ENCODE peak calls at places on chromosomes 3 and 15, in seven cellular contexts. R is SK-N-SH, D is GM12892, X is K562, N is H1, S is GM12878, W is HepG2. E is an unnamed sample.

GRCh38 chr3:14801031-14801430 is 17.7 kb upstream of the FGD5 start:
- DNase-seq in R (no peak), D (no peak), X (no peak), N (no peak), S (no peak), W (no peak), E (no peak)

GRCh38 chr3:179068779-179069530 is 2.7 kb downstream of the ZMAT3 start:
- DNase-seq in R (peak), D (no peak), X (peak), N (no peak), S (no peak), W (no peak), E (no peak)

GRCh38 chr3:141231923-141232861 is 567 bp downstream of the PXYLP1 start:
- DNase-seq in R (peak), D (peak), X (peak), N (peak), S (no peak), W (no peak), E (no peak)

GRCh38 chr3:190528721-190529120 is 14.8 kb downstream of the IL1RAP start:
- DNase-seq in R (no peak), D (no peak), X (no peak), N (no peak), S (no peak), W (no peak), E (no peak)

GRCh38 chr15:31347067-31347975 is 20.7 kb downstream of the KLF13 start:
- DNase-seq in R (no peak), D (no peak), X (no peak), N (no peak), S (no peak), W (no peak), E (no peak)

GRCh38 chr3:14278265-14278798 is 99.7 kb downstream of the LSM3 start:
- DNase-seq in R (no peak), D (no peak), X (no peak), N (no peak), S (no peak), W (no peak), E (no peak)

GRCh38 chr15:57562220-57562769 is 29.4 kb upstream of the MYZAP start:
- DNase-seq in R (peak), D (no peak), X (no peak), N (no peak), S (no peak), W (no peak), E (no peak)

GRCh38 chr3:16813336-16813735 is 71.4 kb upstream of the PLCL2 start:
- DNase-seq in R (no peak), D (no peak), X (no peak), N (no peak), S (no peak), W (no peak), E (no peak)

GRCh38 chr3:50221051-50221412 is 15.0 kb upstream of the GNAI2 start:
- DNase-seq in R (no peak), D (no peak), X (no peak), N (no peak), S (no peak), W (no peak), E (no peak)

GRCh38 chr15:75597667-75598341 is 18.7 kb upstream of the PTPN9 start:
- DNase-seq in R (no peak), D (no peak), X (peak), N (no peak), S (no peak), W (no peak), E (no peak)

GRCh38 chr3:177640319-177640997 is 443.2 kb upstream of the TBL1XR1 start:
- DNase-seq in R (no peak), D (no peak), X (no peak), N (no peak), S (no peak), W (no peak), E (no peak)

GRCh38 chr3:124937049-124937448 is 2.5 kb upstream of the MUC13 start:
- DNase-seq in R (no peak), D (no peak), X (no peak), N (no peak), S (no peak), W (no peak), E (no peak)

DNA sequence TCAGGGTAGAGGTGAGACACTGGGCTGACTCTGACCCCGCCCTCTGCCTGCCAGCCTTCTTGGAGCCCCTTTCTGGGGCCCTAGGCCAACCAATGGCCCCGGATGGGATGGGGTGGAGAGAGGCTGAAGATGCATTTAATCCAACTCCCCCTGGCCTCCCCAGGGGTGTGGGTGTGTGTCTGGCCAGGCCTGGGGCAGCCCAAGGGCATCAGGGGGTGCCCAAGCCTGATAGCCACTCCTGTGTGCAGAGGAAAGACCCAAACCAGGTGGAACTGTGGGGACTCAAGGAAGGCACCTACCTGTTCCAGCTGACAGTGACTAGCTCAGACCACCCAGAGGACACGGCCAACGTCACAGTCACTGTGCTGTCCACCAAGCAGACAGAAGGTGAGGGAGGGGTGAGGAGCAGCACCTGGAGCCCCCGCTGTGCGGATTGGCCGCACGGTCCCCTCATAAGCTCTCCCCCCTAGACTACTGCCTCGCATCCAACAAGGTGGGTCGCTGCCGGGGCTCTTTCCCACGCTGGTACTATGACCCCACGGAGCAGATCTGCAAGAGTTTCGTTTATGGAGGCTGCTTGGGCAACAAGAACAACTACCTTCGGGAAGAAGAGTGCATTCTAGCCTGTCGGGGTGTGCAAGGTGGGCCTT is 9.5 kb downstream of the SPINT1 start:
- DNase-seq in R (no peak), D (no peak), X (no peak), N (no peak), S (no peak), W (no peak), E (no peak)
- TF ChIP-seq TAF1 in R (no peak), D (no peak), X (no peak), N (no peak), S (no peak), W (no peak), E (no peak)

GRCh38 chr15:101456079-101456791 is 33.3 kb downstream of the PCSK6 start:
- DNase-seq in R (no peak), D (no peak), X (peak), N (no peak), S (no peak), W (no peak), E (no peak)

GRCh38 chr15:101452572-101452971 is 36.9 kb downstream of the PCSK6 start:
- DNase-seq in R (peak), D (no peak), X (peak), N (no peak), S (no peak), W (peak), E (no peak)

GRCh38 chr15:101454365-101454764 is 35.1 kb downstream of the PCSK6 start:
- DNase-seq in R (no peak), D (no peak), X (no peak), N (no peak), S (no peak), W (no peak), E (no peak)

GRCh38 chr15:101453123-101454120 is 36.1 kb downstream of the PCSK6 start:
- DNase-seq in R (no peak), D (no peak), X (no peak), N (no peak), S (no peak), W (peak), E (no peak)

GRCh38 chr15:101455291-101455916 is 34.1 kb downstream of the PCSK6 start:
- DNase-seq in R (peak), D (no peak), X (peak), N (no peak), S (no peak), W (no peak), E (no peak)
- TF ChIP-seq POLR2AphosphoS5 in R (no peak), D (no peak), X (no peak), N (no peak), S (no peak), W (no peak), E (no peak)

GRCh38 chr3:27568393-27568792 is 84.2 kb upstream of the SLC4A7 start:
- DNase-seq in R (peak), D (no peak), X (no peak), N (no peak), S (no peak), W (no peak), E (no peak)
- TF ChIP-seq TAF1 in R (no peak), D (no peak), X (no peak), N (no peak), S (no peak), W (no peak), E (no peak)

GRCh38 chr3:122576174-122576940 is 1.1 kb upstream of the PARP15 start:
- DNase-seq in R (no peak), D (peak), X (no peak), N (no peak), S (peak), W (no peak), E (no peak)
- TF ChIP-seq POLR2AphosphoS5 in R (no peak), D (no peak), X (no peak), N (no peak), S (peak), W (no peak), E (peak)